ENCODE peak calls at places on chromosomes 11 and 22, in five cellular contexts. A, B, T, Z and E are unnamed samples.

GRCh38 chr11:84865257-84865656 is 761.9 kb downstream of the DLG2 start:
- DNase-seq in Z (no peak), B (no peak), A (no peak), T (no peak), E (no peak)

GRCh38 chr11:69876013-69876412 is 56.8 kb upstream of the FGF3 start:
- DNase-seq in Z (peak), A (no peak), B (no peak), T (no peak), E (no peak)

GRCh38 chr11:119337581-119338317 is 2.9 kb downstream of the C1QTNF5 start:
- DNase-seq in Z (no peak), B (peak), T (no peak), A (no peak), E (no peak)

GRCh38 chr11:34333787-34334186 is 24.0 kb downstream of the ABTB2 start:
- DNase-seq in Z (no peak), A (no peak), B (no peak), T (no peak), E (no peak)

GRCh38 chr11:93370260-93370659 is 39.7 kb downstream of the DEUP1 start:
- DNase-seq in B (no peak), Z (no peak), T (no peak), A (no peak), E (no peak)

GRCh38 chr11:69878927-69879733 is 59.9 kb upstream of the FGF3 start:
- DNase-seq in A (no peak), B (no peak), T (no peak), Z (peak), E (no peak)

GRCh38 chr11:77062924-77063323 is 3.8 kb upstream of the CAPN5 start:
- DNase-seq in A (no peak), Z (no peak), T (no peak), B (no peak), E (no peak)

GRCh38 chr22:37491559-37492427 is 5.6 kb upstream of the MFNG start:
- DNase-seq in A (peak), T (no peak), B (no peak), Z (no peak), E (no peak)

GRCh38 chr11:112786196-112786595 is 175.0 kb upstream of the NCAM1 start:
- DNase-seq in T (no peak), A (no peak), Z (no peak), B (no peak), E (no peak)